ENCODE peak calls at places on chromosomes 13 and 19, in ten cellular contexts. One of them, this sample, is unnamed.

GRCh38 chr19:51097166-51097736 is 11.0 kb downstream of the CTU1 start:
- DNase-seq in fibroblast of lung: peak; percentile 51
- DNase-seq in AG04450: no peak
- DNase-seq in ovary: peak; percentile 73
- DNase-seq in CD4-positive, alpha-beta memory T cell: peak; percentile 56
- DNase-seq in small intestine: peak; percentile 43
- DNase-seq in IMR-90: peak; percentile 62
- DNase-seq in uterus: peak; percentile 52
- DNase-seq in hepatocyte: peak; percentile 81
- DNase-seq in stomach: peak; percentile 77
- DNase-seq in this sample: peak; percentile 93

GRCh38 chr19:42469311-42470239 is 26.8 kb upstream of the CXCL17 start:
- DNase-seq in fibroblast of lung: no peak
- DNase-seq in AG04450: no peak
- DNase-seq in ovary: no peak
- DNase-seq in CD4-positive, alpha-beta memory T cell: no peak
- DNase-seq in small intestine: no peak
- DNase-seq in IMR-90: no peak
- DNase-seq in uterus: no peak
- DNase-seq in hepatocyte: no peak
- DNase-seq in stomach: no peak
- DNase-seq in this sample: no peak

GRCh38 chr19:6737873-6738725 is 719 bp upstream of the GPR108 start:
- DNase-seq in fibroblast of lung: peak; percentile 84
- DNase-seq in AG04450: peak; percentile 51
- DNase-seq in ovary: peak; percentile 98
- DNase-seq in CD4-positive, alpha-beta memory T cell: peak; percentile 84
- DNase-seq in small intestine: peak; percentile 90
- DNase-seq in IMR-90: peak; percentile 80
- DNase-seq in uterus: peak; percentile 99
- DNase-seq in hepatocyte: peak; percentile 89
- DNase-seq in stomach: peak; percentile 99
- DNase-seq in this sample: peak; percentile 83

GRCh38 chr19:13841339-13842293 is 35.3 kb upstream of the NANOS3 start:
- DNase-seq in fibroblast of lung: no peak
- DNase-seq in AG04450: no peak
- DNase-seq in ovary: no peak
- DNase-seq in CD4-positive, alpha-beta memory T cell: peak; percentile 59
- DNase-seq in small intestine: peak; percentile 81
- DNase-seq in IMR-90: no peak
- DNase-seq in uterus: no peak
- DNase-seq in hepatocyte: peak; percentile 35
- DNase-seq in stomach: peak; percentile 78
- DNase-seq in this sample: peak; percentile 92

GRCh38 chr13:50911937-50912624 is 2.5 kb downstream of the RNASEH2B start:
- DNase-seq in fibroblast of lung: peak; percentile 97
- DNase-seq in AG04450: peak; percentile 79
- DNase-seq in ovary: peak; percentile 76
- DNase-seq in CD4-positive, alpha-beta memory T cell: peak; percentile 90
- DNase-seq in small intestine: peak; percentile 89
- DNase-seq in IMR-90: peak; percentile 90
- DNase-seq in uterus: peak; percentile 90
- DNase-seq in hepatocyte: peak; percentile 90
- DNase-seq in stomach: peak; percentile 91
- DNase-seq in this sample: peak; percentile 92

GRCh38 chr13:36297259-36297599 is 385 bp downstream of the CCDC169 start:
- DNase-seq in fibroblast of lung: peak; percentile 55
- DNase-seq in AG04450: no peak
- DNase-seq in ovary: no peak
- DNase-seq in CD4-positive, alpha-beta memory T cell: no peak
- DNase-seq in small intestine: peak; percentile 4
- DNase-seq in IMR-90: peak; percentile 25
- DNase-seq in uterus: no peak
- DNase-seq in hepatocyte: no peak
- DNase-seq in stomach: no peak
- DNase-seq in this sample: no peak

GRCh38 chr19:46601318-46602224 is at the start of gene CALM3:
- DNase-seq in fibroblast of lung: no peak
- DNase-seq in AG04450: no peak
- DNase-seq in ovary: no peak
- DNase-seq in CD4-positive, alpha-beta memory T cell: no peak
- DNase-seq in small intestine: peak; percentile 21
- DNase-seq in IMR-90: no peak
- DNase-seq in uterus: no peak
- DNase-seq in hepatocyte: peak; percentile 25
- DNase-seq in stomach: no peak
- DNase-seq in this sample: no peak

GRCh38 chr19:53812335-53812734 is 11.8 kb downstream of the NLRP12 start:
- DNase-seq in fibroblast of lung: no peak
- DNase-seq in AG04450: no peak
- DNase-seq in ovary: no peak
- DNase-seq in CD4-positive, alpha-beta memory T cell: no peak
- DNase-seq in small intestine: no peak
- DNase-seq in IMR-90: no peak
- DNase-seq in uterus: no peak
- DNase-seq in hepatocyte: no peak
- DNase-seq in stomach: no peak
- DNase-seq in this sample: no peak

GRCh38 chr13:101706651-101707050 is 254.2 kb downstream of the ITGBL1 start:
- DNase-seq in fibroblast of lung: peak; percentile 99
- DNase-seq in AG04450: peak; percentile 84
- DNase-seq in ovary: no peak
- DNase-seq in CD4-positive, alpha-beta memory T cell: peak; percentile 44
- DNase-seq in small intestine: no peak
- DNase-seq in IMR-90: peak; percentile 94
- DNase-seq in uterus: no peak
- DNase-seq in hepatocyte: peak; percentile 5
- DNase-seq in stomach: no peak
- DNase-seq in this sample: no peak

GRCh38 chr19:17751103-17751911 is at the start of gene FCHO1:
- DNase-seq in fibroblast of lung: no peak
- DNase-seq in AG04450: no peak
- DNase-seq in ovary: no peak
- DNase-seq in CD4-positive, alpha-beta memory T cell: peak; percentile 93
- DNase-seq in small intestine: peak; percentile 58
- DNase-seq in IMR-90: no peak
- DNase-seq in uterus: no peak
- DNase-seq in hepatocyte: no peak
- DNase-seq in stomach: peak; percentile 51
- DNase-seq in this sample: peak; percentile 74

GRCh38 chr13:91557328-91557727 is 158.9 kb downstream of the GPC5 start:
- DNase-seq in fibroblast of lung: no peak
- DNase-seq in AG04450: no peak
- DNase-seq in ovary: no peak
- DNase-seq in CD4-positive, alpha-beta memory T cell: no peak
- DNase-seq in small intestine: no peak
- DNase-seq in IMR-90: no peak
- DNase-seq in uterus: no peak
- DNase-seq in hepatocyte: no peak
- DNase-seq in stomach: no peak
- DNase-seq in this sample: no peak

GRCh38 chr19:6150289-6150688 is 14.8 kb downstream of the ACSBG2 start:
- DNase-seq in fibroblast of lung: no peak
- DNase-seq in AG04450: no peak
- DNase-seq in ovary: no peak
- DNase-seq in CD4-positive, alpha-beta memory T cell: no peak
- DNase-seq in small intestine: no peak
- DNase-seq in IMR-90: peak; percentile 9
- DNase-seq in uterus: no peak
- DNase-seq in hepatocyte: no peak
- DNase-seq in stomach: no peak
- DNase-seq in this sample: no peak

GRCh38 chr13:75836441-75836840 is 200.3 kb downstream of the LMO7 start:
- DNase-seq in fibroblast of lung: no peak
- DNase-seq in AG04450: no peak
- DNase-seq in ovary: no peak
- DNase-seq in CD4-positive, alpha-beta memory T cell: no peak
- DNase-seq in small intestine: peak; percentile 41
- DNase-seq in IMR-90: no peak
- DNase-seq in uterus: no peak
- DNase-seq in hepatocyte: no peak
- DNase-seq in stomach: peak; percentile 85
- DNase-seq in this sample: no peak

GRCh38 chr19:55083004-55083850 is 7.6 kb downstream of the EPS8L1 start:
- DNase-seq in fibroblast of lung: no peak
- DNase-seq in AG04450: no peak
- DNase-seq in ovary: no peak
- DNase-seq in CD4-positive, alpha-beta memory T cell: no peak
- DNase-seq in small intestine: no peak
- DNase-seq in IMR-90: no peak
- DNase-seq in uterus: no peak
- DNase-seq in hepatocyte: no peak
- DNase-seq in stomach: no peak
- DNase-seq in this sample: peak; percentile 79

GRCh38 chr19:55086730-55087541 is 11.3 kb downstream of the EPS8L1 start:
- DNase-seq in fibroblast of lung: peak; percentile 92
- DNase-seq in AG04450: peak; percentile 82
- DNase-seq in ovary: peak; percentile 92
- DNase-seq in CD4-positive, alpha-beta memory T cell: peak; percentile 64
- DNase-seq in small intestine: peak; percentile 80
- DNase-seq in IMR-90: peak; percentile 91
- DNase-seq in uterus: peak; percentile 96
- DNase-seq in hepatocyte: peak; percentile 94
- DNase-seq in stomach: peak; percentile 82
- DNase-seq in this sample: peak; percentile 90

GRCh38 chr19:55085923-55086715 is 10.4 kb downstream of the EPS8L1 start:
- DNase-seq in fibroblast of lung: no peak
- DNase-seq in AG04450: no peak
- DNase-seq in ovary: no peak
- DNase-seq in CD4-positive, alpha-beta memory T cell: no peak
- DNase-seq in small intestine: no peak
- DNase-seq in IMR-90: no peak
- DNase-seq in uterus: no peak
- DNase-seq in hepatocyte: no peak
- DNase-seq in stomach: no peak
- DNase-seq in this sample: no peak

GRCh38 chr19:55082023-55082851 is 6.6 kb downstream of the EPS8L1 start:
- DNase-seq in fibroblast of lung: peak; percentile 34
- DNase-seq in AG04450: no peak
- DNase-seq in ovary: no peak
- DNase-seq in CD4-positive, alpha-beta memory T cell: peak; percentile 66
- DNase-seq in small intestine: peak; percentile 31
- DNase-seq in IMR-90: peak; percentile 42
- DNase-seq in uterus: no peak
- DNase-seq in hepatocyte: peak; percentile 44
- DNase-seq in stomach: no peak
- DNase-seq in this sample: peak; percentile 80

GRCh38 chr19:55084416-55084815 is 8.7 kb downstream of the EPS8L1 start:
- DNase-seq in fibroblast of lung: no peak
- DNase-seq in AG04450: no peak
- DNase-seq in ovary: no peak
- DNase-seq in CD4-positive, alpha-beta memory T cell: no peak
- DNase-seq in small intestine: no peak
- DNase-seq in IMR-90: no peak
- DNase-seq in uterus: no peak
- DNase-seq in hepatocyte: no peak
- DNase-seq in stomach: no peak
- DNase-seq in this sample: no peak
- H3K27me3 ChIP-seq in fibroblast of lung: peaks cover 31% of the 10 kb centered on the region
- H3K27me3 ChIP-seq in AG04450: peaks cover 65% of the 10 kb centered on the region
- H3K27me3 ChIP-seq in ovary: peaks cover 11% of the 10 kb centered on the region
- H3K27me3 ChIP-seq in CD4-positive, alpha-beta memory T cell: peaks cover 12% of the 10 kb centered on the region
- H3K27me3 ChIP-seq in small intestine: peaks cover 5% of the 10 kb centered on the region
- H3K27me3 ChIP-seq in IMR-90: peaks cover 57% of the 10 kb centered on the region
- H3K27me3 ChIP-seq in uterus: peaks cover 30% of the 10 kb centered on the region
- H3K27me3 ChIP-seq in hepatocyte: peaks cover 39% of the 10 kb centered on the region
- H3K27me3 ChIP-seq in stomach: peaks cover 26% of the 10 kb centered on the region
- H3K27me3 ChIP-seq in this sample: peaks cover 40% of the 10 kb centered on the region

GRCh38 chr13:33678906-33679657 is 138.9 kb upstream of the RFC3 start:
- DNase-seq in fibroblast of lung: peak; percentile 34
- DNase-seq in AG04450: no peak
- DNase-seq in ovary: peak; percentile 61
- DNase-seq in CD4-positive, alpha-beta memory T cell: peak; percentile 87
- DNase-seq in small intestine: peak; percentile 94
- DNase-seq in IMR-90: peak; percentile 1
- DNase-seq in uterus: peak; percentile 39
- DNase-seq in hepatocyte: peak; percentile 79
- DNase-seq in stomach: peak; percentile 83
- DNase-seq in this sample: peak; percentile 80
- H3K4me3 ChIP-seq in fibroblast of lung: no peak overlapping the region
- H3K4me3 ChIP-seq in AG04450: no peak overlapping the region
- H3K4me3 ChIP-seq in ovary: no peak overlapping the region
- H3K4me3 ChIP-seq in CD4-positive, alpha-beta memory T cell: peak overlapping the region; percentile 19
- H3K4me3 ChIP-seq in small intestine: no peak overlapping the region
- H3K4me3 ChIP-seq in IMR-90: no peak overlapping the region
- H3K4me3 ChIP-seq in uterus: no peak overlapping the region
- H3K4me3 ChIP-seq in hepatocyte: no peak overlapping the region
- H3K4me3 ChIP-seq in stomach: peak overlapping the region; percentile 8
- H3K4me3 ChIP-seq in this sample: peak overlapping the region; percentile 3

GRCh38 chr13:27789495-27790303 is 2.6 kb upstream of the GSX1 start:
- DNase-seq in fibroblast of lung: no peak
- DNase-seq in AG04450: no peak
- DNase-seq in ovary: no peak
- DNase-seq in CD4-positive, alpha-beta memory T cell: no peak
- DNase-seq in small intestine: no peak
- DNase-seq in IMR-90: no peak
- DNase-seq in uterus: no peak
- DNase-seq in hepatocyte: no peak
- DNase-seq in stomach: no peak
- DNase-seq in this sample: peak; percentile 74
- H3K27me3 ChIP-seq in fibroblast of lung: peaks cover 54% of the 10 kb centered on the region
- H3K27me3 ChIP-seq in AG04450: peaks cover 68% of the 10 kb centered on the region
- H3K27me3 ChIP-seq in ovary: peaks cover 5% of the 10 kb centered on the region
- H3K27me3 ChIP-seq in CD4-positive, alpha-beta memory T cell: peaks cover 30% of the 10 kb centered on the region
- H3K27me3 ChIP-seq in small intestine: peaks cover 50% of the 10 kb centered on the region
- H3K27me3 ChIP-seq in IMR-90: peaks cover 60% of the 10 kb centered on the region
- H3K27me3 ChIP-seq in uterus: peaks cover 15% of the 10 kb centered on the region
- H3K27me3 ChIP-seq in hepatocyte: peaks cover 85% of the 10 kb centered on the region
- H3K27me3 ChIP-seq in stomach: peaks cover 27% of the 10 kb centered on the region
- H3K27me3 ChIP-seq in this sample: peaks cover 99% of the 10 kb centered on the region

GRCh38 chr13:40984670-40985366 is 34.3 kb downstream of the ELF1 start:
- DNase-seq in fibroblast of lung: no peak
- DNase-seq in AG04450: no peak
- DNase-seq in ovary: no peak
- DNase-seq in CD4-positive, alpha-beta memory T cell: peak; percentile 50
- DNase-seq in small intestine: peak; percentile 67
- DNase-seq in IMR-90: no peak
- DNase-seq in uterus: no peak
- DNase-seq in hepatocyte: no peak
- DNase-seq in stomach: no peak
- DNase-seq in this sample: no peak

GRCh38 chr13:40985596-40986327 is 33.4 kb downstream of the ELF1 start:
- DNase-seq in fibroblast of lung: no peak
- DNase-seq in AG04450: no peak
- DNase-seq in ovary: no peak
- DNase-seq in CD4-positive, alpha-beta memory T cell: no peak
- DNase-seq in small intestine: no peak
- DNase-seq in IMR-90: no peak
- DNase-seq in uterus: no peak
- DNase-seq in hepatocyte: no peak
- DNase-seq in stomach: no peak
- DNase-seq in this sample: no peak

GRCh38 chr13:40982772-40983171 is 36.3 kb downstream of the ELF1 start:
- DNase-seq in fibroblast of lung: peak; percentile 59
- DNase-seq in AG04450: no peak
- DNase-seq in ovary: no peak
- DNase-seq in CD4-positive, alpha-beta memory T cell: peak; percentile 90
- DNase-seq in small intestine: peak; percentile 78
- DNase-seq in IMR-90: peak; percentile 52
- DNase-seq in uterus: peak; percentile 43
- DNase-seq in hepatocyte: peak; percentile 37
- DNase-seq in stomach: no peak
- DNase-seq in this sample: peak; percentile 51

GRCh38 chr13:40983269-40983668 is 35.8 kb downstream of the ELF1 start:
- DNase-seq in fibroblast of lung: no peak
- DNase-seq in AG04450: no peak
- DNase-seq in ovary: no peak
- DNase-seq in CD4-positive, alpha-beta memory T cell: no peak
- DNase-seq in small intestine: no peak
- DNase-seq in IMR-90: no peak
- DNase-seq in uterus: no peak
- DNase-seq in hepatocyte: no peak
- DNase-seq in stomach: no peak
- DNase-seq in this sample: no peak

GRCh38 chr13:40983725-40984669 is 35.1 kb downstream of the ELF1 start:
- DNase-seq in fibroblast of lung: no peak
- DNase-seq in AG04450: no peak
- DNase-seq in ovary: no peak
- DNase-seq in CD4-positive, alpha-beta memory T cell: peak; percentile 67
- DNase-seq in small intestine: no peak
- DNase-seq in IMR-90: no peak
- DNase-seq in uterus: no peak
- DNase-seq in hepatocyte: no peak
- DNase-seq in stomach: no peak
- DNase-seq in this sample: no peak
- H3K4me3 ChIP-seq in fibroblast of lung: no peak overlapping the region
- H3K4me3 ChIP-seq in AG04450: no peak overlapping the region
- H3K4me3 ChIP-seq in ovary: no peak overlapping the region
- H3K4me3 ChIP-seq in CD4-positive, alpha-beta memory T cell: no peak overlapping the region
- H3K4me3 ChIP-seq in small intestine: no peak overlapping the region
- H3K4me3 ChIP-seq in IMR-90: no peak overlapping the region
- H3K4me3 ChIP-seq in uterus: no peak overlapping the region
- H3K4me3 ChIP-seq in hepatocyte: no peak overlapping the region
- H3K4me3 ChIP-seq in stomach: peak overlapping the region; percentile 13
- H3K4me3 ChIP-seq in this sample: peak overlapping the region; percentile 40